ENCODE peak calls at places on chromosome 7, in nine cellular contexts. J, T, Q, X, C, M, A, U and I are unnamed samples.

GRCh38 chr7:55065511-55066229 is 46.9 kb downstream of the EGFR start:
- DNase-seq in J (no peak), T (peak; percentile 92), Q (no peak), X (peak; percentile 90), C (peak; percentile 79), M (peak; percentile 34), A (no peak), U (no peak), I (no peak)

GRCh38 chr7:42932861-42933591 is 850 bp downstream of the MRPL32 start:
- DNase-seq in J (peak; percentile 34), T (peak; percentile 33), Q (no peak), X (no peak), C (no peak), M (peak; percentile 77), A (no peak), U (no peak), I (no peak)

GRCh38 chr7:131235489-131236317 is 92.0 kb upstream of the MKLN1 start:
- DNase-seq in J (no peak), T (peak; percentile 93), Q (peak; percentile 71), X (peak; percentile 100), C (peak; percentile 93), M (no peak), A (no peak), U (peak; percentile 48), I (no peak)

GRCh38 chr7:35975851-35976454 is 175.1 kb downstream of the SEPTIN7 start:
- DNase-seq in J (peak; percentile 66), T (peak; percentile 84), Q (no peak), X (peak; percentile 42), C (peak; percentile 56), M (peak; percentile 80), A (no peak), U (no peak), I (no peak)

GRCh38 chr7:155343661-155344121 is 46.0 kb downstream of the INSIG1 start:
- DNase-seq in J (no peak), T (no peak), Q (peak; percentile 49), X (no peak), C (no peak), M (no peak), A (no peak), U (no peak), I (no peak)

GRCh38 chr7:55382251-55382650 is 17.1 kb downstream of the LANCL2 start:
- DNase-seq in J (no peak), T (no peak), Q (no peak), X (no peak), C (no peak), M (no peak), A (no peak), U (no peak), I (no peak)

GRCh38 chr7:120865191-120865976 is 7.4 kb upstream of the TSPAN12 start:
- DNase-seq in J (no peak), T (no peak), Q (no peak), X (no peak), C (no peak), M (peak; percentile 39), A (no peak), U (no peak), I (no peak)

GRCh38 chr7:2626498-2627117 is 5.2 kb upstream of the TTYH3 start:
- DNase-seq in J (no peak), T (no peak), Q (peak; percentile 83), X (peak; percentile 85), C (no peak), M (no peak), A (no peak), U (no peak), I (no peak)

GRCh38 chr7:102897211-102897621 is 15.6 kb upstream of the LRRC17 start:
- DNase-seq in J (no peak), T (no peak), Q (no peak), X (no peak), C (no peak), M (no peak), A (no peak), U (no peak), I (no peak)

GRCh38 chr7:149873074-149873967 is 448 bp upstream of the ATP6V0E2 start:
- DNase-seq in J (peak; percentile 95), T (peak; percentile 93), Q (peak; percentile 98), X (peak; percentile 80), C (peak; percentile 76), M (peak; percentile 96), A (peak; percentile 97), U (peak; percentile 97), I (peak; percentile 98)

DNA sequence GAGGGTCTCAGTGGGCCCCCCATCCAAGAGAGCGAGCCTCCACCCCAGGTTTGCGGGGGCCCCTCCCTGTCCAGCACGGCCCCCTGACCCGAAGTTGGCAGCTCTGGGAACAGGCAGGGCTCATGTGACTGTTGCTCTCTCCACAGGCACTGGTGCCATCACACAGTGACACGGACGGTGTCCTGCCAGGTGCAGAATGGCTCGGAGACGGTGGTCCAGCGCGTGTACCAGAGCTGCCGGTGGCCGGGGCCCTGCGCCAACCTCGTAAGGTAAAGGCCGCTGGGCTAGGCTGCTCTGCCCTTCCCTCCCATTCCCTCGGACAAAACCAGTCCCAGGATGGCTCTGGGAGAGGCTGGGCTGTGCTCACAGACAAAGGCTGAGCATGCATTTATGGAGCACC is 57.2 kb downstream of the COL26A1 start:
- DNase-seq in J (no peak), T (no peak), Q (no peak), X (no peak), C (no peak), M (no peak), A (no peak), U (no peak), I (no peak)
- H3K27ac ChIP-seq in J (no peak overlapping the region), T (no peak overlapping the region), Q (no peak overlapping the region), X (no peak overlapping the region), C (no peak overlapping the region), M (no peak overlapping the region), A (no peak overlapping the region), U (no peak overlapping the region), I (no peak overlapping the region)

GRCh38 chr7:10343108-10343507 is 630.6 kb upstream of the PHF14 start:
- DNase-seq in J (no peak), T (no peak), Q (no peak), X (no peak), C (no peak), M (no peak), A (no peak), U (no peak), I (no peak)
- H3K27ac ChIP-seq in J (no peak overlapping the region), T (no peak overlapping the region), Q (no peak overlapping the region), X (no peak overlapping the region), C (no peak overlapping the region), M (no peak overlapping the region), A (no peak overlapping the region), U (no peak overlapping the region), I (no peak overlapping the region)

DNA sequence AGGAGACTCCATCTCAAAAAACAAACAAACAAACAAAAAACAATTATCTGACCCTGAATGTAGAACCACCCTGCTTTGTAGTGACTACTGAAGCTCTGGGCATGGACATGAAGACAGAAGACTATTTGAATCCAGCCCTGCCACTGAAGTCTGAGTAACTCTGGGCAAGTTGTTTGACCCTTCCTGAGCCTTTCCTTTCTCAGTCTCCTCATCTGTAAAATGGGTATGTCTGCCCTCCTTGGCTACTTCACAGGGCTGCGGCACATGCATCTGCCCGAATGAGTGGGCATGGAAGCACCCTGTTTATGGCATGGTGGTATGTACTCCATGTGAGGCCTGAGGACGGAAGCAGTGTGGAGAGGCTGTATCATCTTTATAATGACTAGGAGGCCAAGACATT is 22.2 kb upstream of the MALSU1 start:
- DNase-seq in J (no peak), T (no peak), Q (no peak), X (no peak), C (no peak), M (no peak), A (no peak), U (no peak), I (no peak)
- H3K27ac ChIP-seq in J (no peak overlapping the region), T (no peak overlapping the region), Q (no peak overlapping the region), X (no peak overlapping the region), C (no peak overlapping the region), M (no peak overlapping the region), A (no peak overlapping the region), U (no peak overlapping the region), I (no peak overlapping the region)

DNA sequence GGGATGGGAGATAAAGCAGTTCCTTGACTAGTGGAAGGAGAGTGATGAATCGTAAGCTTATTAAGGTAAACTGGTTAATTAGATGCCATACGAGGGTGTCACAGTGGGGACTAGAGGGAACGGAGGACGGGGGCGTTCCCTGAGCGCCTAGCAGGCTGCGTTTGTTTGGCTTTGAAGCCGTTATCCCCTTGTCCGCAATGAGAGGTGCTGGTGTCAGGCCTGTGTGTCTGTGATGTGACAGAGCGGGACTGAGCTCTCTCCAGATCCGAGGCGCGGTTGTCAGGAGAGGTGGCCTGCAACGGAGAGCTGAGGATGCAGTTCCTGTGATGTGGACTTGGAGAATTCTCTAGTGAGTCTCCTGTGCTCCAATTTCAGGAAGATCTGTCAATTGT is 60.0 kb upstream of the PRPS1L1 start:
- DNase-seq in J (no peak), T (no peak), Q (no peak), X (no peak), C (no peak), M (peak; percentile 65), A (no peak), U (peak; percentile 50), I (no peak)
- H3K27ac ChIP-seq in J (no peak overlapping the region), T (no peak overlapping the region), Q (peak overlapping the region; percentile 87), X (no peak overlapping the region), C (no peak overlapping the region), M (no peak overlapping the region), A (no peak overlapping the region), U (no peak overlapping the region), I (no peak overlapping the region)

GRCh38 chr7:45917064-45917463 is 4.0 kb downstream of the IGFBP3 start:
- DNase-seq in J (no peak), T (no peak), Q (no peak), X (no peak), C (no peak), M (no peak), A (no peak), U (no peak), I (no peak)

GRCh38 chr7:45918556-45918955 is 2.5 kb downstream of the IGFBP3 start:
- DNase-seq in J (no peak), T (no peak), Q (no peak), X (no peak), C (no peak), M (no peak), A (no peak), U (no peak), I (no peak)

GRCh38 chr7:45915606-45916005 is 5.5 kb downstream of the IGFBP3 start:
- DNase-seq in J (no peak), T (no peak), Q (no peak), X (no peak), C (no peak), M (no peak), A (no peak), U (no peak), I (no peak)

GRCh38 chr7:45919231-45919825 is 1.7 kb downstream of the IGFBP3 start:
- DNase-seq in J (no peak), T (no peak), Q (no peak), X (no peak), C (no peak), M (peak; percentile 11), A (no peak), U (no peak), I (no peak)

GRCh38 chr7:45917658-45918057 is 3.4 kb downstream of the IGFBP3 start:
- DNase-seq in J (peak; percentile 81), T (peak; percentile 81), Q (peak; percentile 87), X (peak; percentile 41), C (no peak), M (peak; percentile 84), A (peak; percentile 85), U (peak; percentile 85), I (peak; percentile 91)
- H3K27ac ChIP-seq in J (no peak overlapping the region), T (no peak overlapping the region), Q (no peak overlapping the region), X (no peak overlapping the region), C (no peak overlapping the region), M (no peak overlapping the region), A (no peak overlapping the region), U (no peak overlapping the region), I (no peak overlapping the region)